ENCODE peak calls at places on chromosomes 7 and 10, in seven cellular contexts. Y, E, I, W, F, K and C are unnamed samples.

GRCh38 chr10:126686732-126687693 is 16.5 kb upstream of the C10orf90 start:
- DNase-seq in Y (no peak), F (no peak), W (no peak), K (no peak), I (no peak), E (no peak), C (no peak)

GRCh38 chr10:105042906-105043552 is 401.9 kb downstream of the SORCS3 start:
- DNase-seq in I (no peak), Y (no peak), F (no peak), K (no peak), E (no peak), W (no peak), C (no peak)

GRCh38 chr10:121935702-121936101 is 7.9 kb upstream of the ATE1 start:
- DNase-seq in I (no peak), W (no peak), E (no peak), F (no peak), Y (peak), K (no peak), C (no peak)

GRCh38 chr7:85065306-85065705 is 121.5 kb downstream of the SEMA3D start:
- DNase-seq in F (no peak), Y (no peak), K (no peak), I (no peak), W (no peak), E (no peak), C (no peak)

GRCh38 chr7:141654551-141654950 is 47.4 kb downstream of the DENND11 start:
- DNase-seq in F (peak), K (peak), W (peak), Y (peak), E (no peak), I (peak), C (peak)

GRCh38 chr7:31437466-31437865 is 76.4 kb upstream of the ITPRID1 start:
- DNase-seq in I (no peak), F (no peak), E (no peak), W (no peak), Y (no peak), K (no peak), C (no peak)

GRCh38 chr7:88127637-88128290 is 92.1 kb downstream of the SRI start:
- DNase-seq in F (no peak), W (no peak), E (no peak), I (no peak), Y (no peak), K (no peak), C (no peak)

GRCh38 chr7:66344166-66344565 is 139.0 kb downstream of the TPST1 start:
- DNase-seq in F (no peak), Y (no peak), W (peak), K (no peak), I (peak), E (no peak), C (peak)

GRCh38 chr10:44424953-44425352 is 40.1 kb upstream of the CXCL12 start:
- DNase-seq in I (no peak), Y (no peak), F (no peak), E (no peak), K (no peak), W (no peak), C (no peak)

GRCh38 chr7:1883834-1884582 is 213.9 kb downstream of the ELFN1 start:
- DNase-seq in I (peak), F (no peak), K (no peak), W (peak), E (no peak), Y (no peak), C (no peak)

GRCh38 chr7:155951554-155952158 is 139.4 kb upstream of the SHH start:
- DNase-seq in Y (no peak), F (no peak), W (no peak), E (peak), K (peak), I (no peak), C (peak)

GRCh38 chr7:111362660-111363059 is 199.6 kb downstream of the IMMP2L start:
- DNase-seq in E (no peak), W (no peak), I (peak), Y (no peak), F (no peak), K (no peak), C (no peak)

GRCh38 chr10:105540381-105540780 is 899.3 kb downstream of the SORCS3 start:
- DNase-seq in K (no peak), Y (no peak), F (no peak), W (no peak), E (no peak), I (no peak), C (no peak)

GRCh38 chr7:75638607-75639070 is 100.1 kb downstream of the HIP1 start:
- DNase-seq in I (peak), E (no peak), Y (no peak), K (peak), F (no peak), W (no peak), C (peak)

GRCh38 chr10:97612386-97612785 is 20.9 kb downstream of the MORN4 start:
- DNase-seq in F (no peak), W (no peak), K (peak), E (no peak), I (peak), Y (no peak), C (peak)

GRCh38 chr7:37336259-37336658 is 112.4 kb downstream of the ELMO1 start:
- DNase-seq in K (no peak), I (no peak), Y (no peak), W (no peak), E (no peak), F (peak), C (no peak)

GRCh38 chr10:37496061-37496460 is 361.3 kb downstream of the ZNF248 start:
- DNase-seq in F (no peak), E (no peak), Y (no peak), W (no peak), K (no peak), I (no peak), C (no peak)

GRCh38 chr7:152383341-152384234 is 52.2 kb downstream of the KMT2C start:
- DNase-seq in W (no peak), E (no peak), K (no peak), Y (no peak), F (no peak), I (peak), C (no peak)

GRCh38 chr7:131111081-131111576 is 216.5 kb upstream of the MKLN1 start:
- DNase-seq in W (no peak), E (no peak), Y (no peak), F (no peak), I (peak), K (no peak), C (peak)

GRCh38 chr10:8116926-8117493 is 62.5 kb downstream of the GATA3 start:
- DNase-seq in Y (no peak), W (no peak), K (no peak), F (no peak), E (no peak), I (no peak), C (no peak)

GRCh38 chr7:98281757-98282652 is 519 bp downstream of the BRI3 start:
- DNase-seq in I (no peak), F (peak), W (no peak), K (no peak), Y (peak), E (no peak), C (peak)

GRCh38 chr7:16791895-16792294 is 12.9 kb downstream of the AGR2 start:
- DNase-seq in E (no peak), K (no peak), F (no peak), W (no peak), I (no peak), Y (no peak), C (no peak)